ENCODE peak calls at places on chromosomes 3 and 15, in seven cellular contexts. W is mesenchymal stem cell, A is sigmoid colon, D is Peyer's patch, G is MM.1S, X is aorta, N is esophagus muscularis mucosa. F is an unnamed sample.

GRCh38 chr3:156867174-156867573 is 41.0 kb downstream of the LEKR1 start:
- DNase-seq in W (no peak), A (no peak), D (no peak), G (no peak), X (no peak), N (no peak), F (no peak)

GRCh38 chr3:1962531-1963090 is 136.1 kb upstream of the CNTN4 start:
- DNase-seq in W (no peak), A (no peak), D (no peak), G (no peak), X (no peak), N (no peak), F (no peak)

GRCh38 chr3:21860657-21861056 is 109.6 kb upstream of the ZNF385D start:
- DNase-seq in W (no peak), A (no peak), D (no peak), G (no peak), X (no peak), N (no peak), F (no peak)

GRCh38 chr15:101276501-101277037 is 716 bp downstream of the SELENOS start:
- DNase-seq in W (peak; percentile 74), A (no peak), D (no peak), G (peak; percentile 83), X (no peak), N (no peak), F (no peak)

GRCh38 chr3:49812916-49813496 is 747 bp downstream of the UBA7 start:
- DNase-seq in W (no peak), A (no peak), D (no peak), G (no peak), X (no peak), N (no peak), F (peak; percentile 45)

GRCh38 chr15:36645106-36645505 is 65.7 kb downstream of the CDIN1 start:
- DNase-seq in W (no peak), A (no peak), D (no peak), G (no peak), X (no peak), N (no peak), F (peak; percentile 11)

GRCh38 chr15:48285329-48286214 is 45.7 kb upstream of the DUT start:
- DNase-seq in W (peak; percentile 89), A (peak; percentile 64), D (no peak), G (peak; percentile 68), X (peak; percentile 56), N (no peak), F (peak; percentile 77)

GRCh38 chr15:40511472-40512133 is 40.8 kb downstream of the CHST14 start:
- DNase-seq in W (peak; percentile 57), A (peak; percentile 81), D (peak; percentile 87), G (peak; percentile 60), X (peak; percentile 71), N (no peak), F (peak; percentile 73)

DNA sequence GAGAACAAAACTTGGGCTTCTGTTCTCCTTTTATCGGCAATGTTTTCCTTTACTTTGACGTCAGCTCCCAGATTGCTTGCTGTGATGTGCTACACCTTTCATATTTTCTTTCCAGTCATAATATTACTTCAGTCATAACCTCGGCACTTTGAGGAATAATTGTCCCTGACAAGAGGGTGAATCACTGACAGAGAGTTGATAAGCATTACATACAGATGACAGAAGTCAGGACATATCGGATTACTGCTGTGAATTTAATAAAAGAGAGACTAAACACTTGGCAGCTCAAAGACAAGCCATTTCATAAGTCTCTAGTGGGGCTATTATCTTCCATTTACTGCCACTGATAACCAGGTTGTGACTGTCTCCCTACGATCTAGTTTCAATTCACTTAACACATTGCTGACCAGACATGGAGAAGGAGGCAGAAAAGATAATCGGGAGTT is 362.1 kb upstream of the ARRDC4 start:
- DNase-seq in W (no peak), A (no peak), D (no peak), G (no peak), X (no peak), N (no peak), F (no peak)
- H3K27ac ChIP-seq in W (no peak overlapping the region), A (no peak overlapping the region), D (no peak overlapping the region), G (no peak overlapping the region), X (no peak overlapping the region), N (no peak overlapping the region), F (no peak overlapping the region)

GRCh38 chr3:71117572-71118247 is 465.8 kb downstream of the FOXP1 start:
- DNase-seq in W (peak; percentile 49), A (no peak), D (no peak), G (no peak), X (no peak), N (no peak), F (peak; percentile 33)

GRCh38 chr3:71118406-71118805 is 465.1 kb downstream of the FOXP1 start:
- DNase-seq in W (no peak), A (no peak), D (no peak), G (no peak), X (no peak), N (no peak), F (no peak)

GRCh38 chr3:71121429-71122167 is 461.9 kb downstream of the FOXP1 start:
- DNase-seq in W (no peak), A (peak; percentile 78), D (no peak), G (no peak), X (no peak), N (no peak), F (no peak)

GRCh38 chr3:71119171-71119570 is 464.4 kb downstream of the FOXP1 start:
- DNase-seq in W (no peak), A (no peak), D (no peak), G (no peak), X (no peak), N (no peak), F (no peak)

GRCh38 chr3:71120012-71120411 is 463.5 kb downstream of the FOXP1 start:
- DNase-seq in W (no peak), A (no peak), D (no peak), G (no peak), X (no peak), N (no peak), F (peak; percentile 52)
- H3K4me1 ChIP-seq in W (peaks cover 5% of the 10 kb centered on the region), A (peaks cover 51% of the 10 kb centered on the region), D (peaks cover 8% of the 10 kb centered on the region), G (no peaks in the 10 kb centered on the region), X (peaks cover 17% of the 10 kb centered on the region), N (peaks cover 22% of the 10 kb centered on the region), F (peaks cover 4% of the 10 kb centered on the region)

GRCh38 chr3:116443096-116443793 is 2.0 kb downstream of the LSAMP start:
- DNase-seq in W (peak; percentile 43), A (no peak), D (no peak), G (no peak), X (no peak), N (no peak), F (no peak)
- H3K4me3 ChIP-seq in W (peak overlapping the region; percentile 91), A (peak overlapping the region; percentile 62), D (peak overlapping the region; percentile 14), G (no peak overlapping the region), X (no peak overlapping the region), N (peak overlapping the region; percentile 14), F (no peak overlapping the region)

GRCh38 chr3:140499114-140499757 is 178.6 kb upstream of the TRIM42 start:
- DNase-seq in W (no peak), A (no peak), D (no peak), G (no peak), X (no peak), N (peak; percentile 50), F (no peak)
- H3K27ac ChIP-seq in W (no peak overlapping the region), A (no peak overlapping the region), D (no peak overlapping the region), G (no peak overlapping the region), X (no peak overlapping the region), N (no peak overlapping the region), F (no peak overlapping the region)

GRCh38 chr3:187031934-187032333 is 101.6 kb downstream of the ST6GAL1 start:
- DNase-seq in W (no peak), A (no peak), D (no peak), G (no peak), X (no peak), N (no peak), F (no peak)

GRCh38 chr3:187039100-187039722 is 100.1 kb downstream of the RPL39L start:
- DNase-seq in W (no peak), A (no peak), D (no peak), G (no peak), X (no peak), N (no peak), F (no peak)

GRCh38 chr3:187040637-187041361 is 98.5 kb downstream of the RPL39L start:
- DNase-seq in W (peak; percentile 52), A (no peak), D (no peak), G (no peak), X (no peak), N (no peak), F (no peak)

GRCh38 chr3:187039723-187040414 is 99.4 kb downstream of the RPL39L start:
- DNase-seq in W (no peak), A (no peak), D (no peak), G (no peak), X (no peak), N (no peak), F (peak; percentile 39)

GRCh38 chr3:187036394-187036793 is 102.9 kb downstream of the RPL39L start:
- DNase-seq in W (no peak), A (no peak), D (no peak), G (no peak), X (no peak), N (no peak), F (no peak)
- H3K4me1 ChIP-seq in W (peaks cover 7% of the 10 kb centered on the region), A (no peaks in the 10 kb centered on the region), D (peaks cover 6% of the 10 kb centered on the region), G (peaks cover 24% of the 10 kb centered on the region), X (no peaks in the 10 kb centered on the region), N (peaks cover 6% of the 10 kb centered on the region), F (peaks cover 8% of the 10 kb centered on the region)

GRCh38 chr15:69758810-69759410 is 306.3 kb downstream of the RPLP1 start:
- DNase-seq in W (peak; percentile 79), A (no peak), D (no peak), G (peak; percentile 95), X (peak; percentile 57), N (peak; percentile 85), F (peak; percentile 70)

GRCh38 chr15:69758291-69758771 is 305.7 kb downstream of the RPLP1 start:
- DNase-seq in W (peak; percentile 73), A (no peak), D (no peak), G (no peak), X (no peak), N (peak; percentile 77), F (no peak)

GRCh38 chr15:69762373-69763148 is 309.9 kb downstream of the RPLP1 start:
- DNase-seq in W (no peak), A (no peak), D (no peak), G (no peak), X (no peak), N (peak; percentile 50), F (no peak)

GRCh38 chr15:69760890-69761568 is 308.4 kb downstream of the RPLP1 start:
- DNase-seq in W (peak; percentile 99), A (peak; percentile 81), D (no peak), G (peak; percentile 92), X (peak; percentile 83), N (peak; percentile 87), F (peak; percentile 46)

DNA sequence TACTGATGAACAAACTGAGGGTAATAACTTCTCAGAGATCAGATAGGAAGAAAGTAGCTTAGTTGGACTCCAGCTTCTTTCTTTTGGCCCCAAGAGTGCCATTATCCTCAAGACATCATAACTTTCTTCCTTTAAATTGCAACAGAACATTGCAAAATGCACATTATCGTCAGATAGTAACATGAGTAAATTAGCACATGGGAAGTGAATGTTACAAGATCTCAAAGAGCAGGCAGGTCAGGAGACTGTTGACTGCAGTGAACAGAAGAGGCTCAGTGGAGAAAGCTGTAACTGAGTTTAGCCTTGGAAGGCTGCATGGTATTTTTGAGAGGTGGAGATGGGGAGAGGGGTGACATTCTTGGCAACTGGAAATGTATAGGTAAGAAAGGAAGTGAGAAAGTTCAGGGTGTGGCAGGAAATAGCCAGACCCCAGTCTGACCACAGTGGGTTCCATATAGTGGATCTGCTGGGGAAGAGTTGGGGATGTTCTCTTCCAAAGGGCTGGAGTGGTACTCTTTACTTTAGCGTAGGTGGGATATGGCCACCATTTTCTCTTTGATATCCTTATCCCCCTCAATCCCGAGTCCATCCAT is 307.7 kb downstream of the RPLP1 start:
- DNase-seq in W (peak; percentile 88), A (no peak), D (no peak), G (peak; percentile 21), X (no peak), N (no peak), F (no peak)
- H3K4me3 ChIP-seq in W (no peak overlapping the region), A (no peak overlapping the region), D (no peak overlapping the region), G (peak overlapping the region; percentile 18), X (no peak overlapping the region), N (no peak overlapping the region), F (no peak overlapping the region)

GRCh38 chr3:172938788-172939187 is 188.3 kb downstream of the ECT2 start:
- DNase-seq in W (no peak), A (no peak), D (no peak), G (no peak), X (no peak), N (peak; percentile 68), F (no peak)
- H3K27ac ChIP-seq in W (no peak overlapping the region), A (no peak overlapping the region), D (no peak overlapping the region), G (no peak overlapping the region), X (no peak overlapping the region), N (no peak overlapping the region), F (no peak overlapping the region)